ENCODE peak calls at places on chromosomes 7 and 10, in nine cellular contexts. E, P, T, Z, S, V, M, A and W are unnamed samples.

GRCh38 chr7:135213831-135214230 is 2.5 kb upstream of the WDR91 start:
- DNase-seq in E (no peak), P (no peak), T (no peak), Z (no peak), S (no peak), V (no peak), M (no peak), A (no peak), W (no peak)

GRCh38 chr7:137957887-137958286 is 44.0 kb downstream of the CREB3L2 start:
- DNase-seq in E (peak; percentile 97), P (no peak), T (no peak), Z (no peak), S (no peak), V (peak; percentile 70), M (no peak), A (no peak), W (no peak)

GRCh38 chr7:156609010-156609877 is 31.3 kb upstream of the RNF32 start:
- DNase-seq in E (no peak), P (no peak), T (no peak), Z (no peak), S (no peak), V (no peak), M (no peak), A (no peak), W (no peak)

GRCh38 chr7:31487476-31487875 is 26.4 kb upstream of the ITPRID1 start:
- DNase-seq in E (no peak), P (no peak), T (no peak), Z (no peak), S (no peak), V (no peak), M (no peak), A (no peak), W (no peak)

GRCh38 chr10:79979310-79979972 is 30.5 kb upstream of the SFTPD start:
- DNase-seq in E (no peak), P (no peak), T (no peak), Z (no peak), S (no peak), V (no peak), M (no peak), A (no peak), W (no peak)

GRCh38 chr7:28575241-28575643 is 162.9 kb downstream of the CREB5 start:
- DNase-seq in E (peak; percentile 64), P (no peak), T (no peak), Z (no peak), S (no peak), V (no peak), M (no peak), A (no peak), W (no peak)

GRCh38 chr7:132436121-132436520 is 140.1 kb downstream of the PLXNA4 start:
- DNase-seq in E (no peak), P (no peak), T (peak; percentile 63), Z (no peak), S (no peak), V (no peak), M (no peak), A (no peak), W (no peak)

GRCh38 chr10:64376169-64376568 is 855.0 kb downstream of the REEP3 start:
- DNase-seq in E (no peak), P (no peak), T (no peak), Z (no peak), S (no peak), V (no peak), M (no peak), A (no peak), W (no peak)